ENCODE peak calls at places on chromosomes 5 and 9, in nine cellular contexts. One of them, this sample, is unnamed.

GRCh38 chr5:89351232-89351631 is 468.2 kb upstream of the MEF2C start:
- DNase-seq in stomach: no peak
- DNase-seq in prostate gland: no peak
- DNase-seq in OCI-LY7: no peak
- DNase-seq in GM06990: no peak
- DNase-seq in spleen: no peak
- DNase-seq in tibial artery: no peak
- DNase-seq in BJ: peak; percentile 37
- DNase-seq in body of pancreas: no peak
- DNase-seq in this sample: peak; percentile 52

GRCh38 chr5:9105851-9106250 is 440.0 kb downstream of the SEMA5A start:
- DNase-seq in body of pancreas: no peak
- DNase-seq in stomach: no peak
- DNase-seq in prostate gland: no peak
- DNase-seq in spleen: no peak
- DNase-seq in GM06990: no peak
- DNase-seq in BJ: no peak
- DNase-seq in OCI-LY7: no peak
- DNase-seq in tibial artery: no peak
- DNase-seq in this sample: no peak

GRCh38 chr9:113616116-113616515 is 152.6 kb downstream of the RGS3 start:
- DNase-seq in BJ: no peak
- DNase-seq in body of pancreas: no peak
- DNase-seq in stomach: no peak
- DNase-seq in OCI-LY7: no peak
- DNase-seq in GM06990: no peak
- DNase-seq in spleen: peak; percentile 66
- DNase-seq in prostate gland: no peak
- DNase-seq in tibial artery: no peak
- DNase-seq in this sample: no peak

GRCh38 chr9:33080534-33080933 is 4.1 kb upstream of the SMU1 start:
- DNase-seq in OCI-LY7: no peak
- DNase-seq in stomach: no peak
- DNase-seq in body of pancreas: no peak
- DNase-seq in tibial artery: no peak
- DNase-seq in spleen: no peak
- DNase-seq in prostate gland: peak; percentile 59
- DNase-seq in BJ: no peak
- DNase-seq in GM06990: no peak
- DNase-seq in this sample: no peak

GRCh38 chr5:115553082-115553481 is 8.5 kb upstream of the FEM1C start:
- DNase-seq in GM06990: no peak
- DNase-seq in tibial artery: no peak
- DNase-seq in stomach: no peak
- DNase-seq in prostate gland: no peak
- DNase-seq in OCI-LY7: no peak
- DNase-seq in spleen: no peak
- DNase-seq in BJ: no peak
- DNase-seq in body of pancreas: no peak
- DNase-seq in this sample: no peak

GRCh38 chr9:35852267-35852815 is 17.9 kb downstream of the OR13J1 start:
- DNase-seq in OCI-LY7: no peak
- DNase-seq in prostate gland: no peak
- DNase-seq in stomach: peak; percentile 4
- DNase-seq in BJ: no peak
- DNase-seq in tibial artery: no peak
- DNase-seq in spleen: no peak
- DNase-seq in body of pancreas: no peak
- DNase-seq in GM06990: no peak
- DNase-seq in this sample: no peak

GRCh38 chr9:4106081-4106491 is 193.8 kb downstream of the GLIS3 start:
- DNase-seq in GM06990: no peak
- DNase-seq in stomach: no peak
- DNase-seq in tibial artery: no peak
- DNase-seq in BJ: no peak
- DNase-seq in OCI-LY7: no peak
- DNase-seq in body of pancreas: peak; percentile 39
- DNase-seq in prostate gland: no peak
- DNase-seq in spleen: no peak
- DNase-seq in this sample: no peak

GRCh38 chr9:88949425-88949824 is 41.8 kb upstream of the S1PR3 start:
- DNase-seq in body of pancreas: peak; percentile 69
- DNase-seq in GM06990: no peak
- DNase-seq in BJ: no peak
- DNase-seq in prostate gland: no peak
- DNase-seq in tibial artery: no peak
- DNase-seq in stomach: peak; percentile 30
- DNase-seq in OCI-LY7: no peak
- DNase-seq in spleen: no peak
- DNase-seq in this sample: no peak

GRCh38 chr5:169350759-169351240 is 49.9 kb upstream of the SLIT3 start:
- DNase-seq in GM06990: no peak
- DNase-seq in tibial artery: peak; percentile 77
- DNase-seq in prostate gland: no peak
- DNase-seq in spleen: no peak
- DNase-seq in stomach: no peak
- DNase-seq in body of pancreas: no peak
- DNase-seq in BJ: peak; percentile 95
- DNase-seq in OCI-LY7: no peak
- DNase-seq in this sample: peak; percentile 98

GRCh38 chr5:98839469-98840383 is 66.3 kb downstream of the RGMB start:
- DNase-seq in spleen: peak; percentile 68
- DNase-seq in GM06990: no peak
- DNase-seq in prostate gland: no peak
- DNase-seq in tibial artery: no peak
- DNase-seq in OCI-LY7: peak; percentile 9
- DNase-seq in BJ: no peak
- DNase-seq in stomach: no peak
- DNase-seq in body of pancreas: no peak
- DNase-seq in this sample: no peak

GRCh38 chr9:103992938-103993595 is 101.0 kb upstream of the SMC2 start:
- DNase-seq in stomach: no peak
- DNase-seq in prostate gland: no peak
- DNase-seq in OCI-LY7: no peak
- DNase-seq in GM06990: no peak
- DNase-seq in BJ: no peak
- DNase-seq in body of pancreas: no peak
- DNase-seq in tibial artery: no peak
- DNase-seq in spleen: no peak
- DNase-seq in this sample: no peak

GRCh38 chr9:89483592-89484474 is 14.1 kb downstream of the SEMA4D start:
- DNase-seq in body of pancreas: no peak
- DNase-seq in spleen: peak; percentile 95
- DNase-seq in tibial artery: no peak
- DNase-seq in BJ: no peak
- DNase-seq in prostate gland: no peak
- DNase-seq in stomach: peak; percentile 43
- DNase-seq in GM06990: peak; percentile 71
- DNase-seq in OCI-LY7: peak; percentile 72
- DNase-seq in this sample: no peak

GRCh38 chr5:158739941-158740340 is 359.8 kb downstream of the EBF1 start:
- DNase-seq in spleen: no peak
- DNase-seq in BJ: no peak
- DNase-seq in stomach: no peak
- DNase-seq in GM06990: no peak
- DNase-seq in prostate gland: no peak
- DNase-seq in OCI-LY7: no peak
- DNase-seq in body of pancreas: no peak
- DNase-seq in tibial artery: no peak
- DNase-seq in this sample: no peak

GRCh38 chr5:131209506-131210191 is 38.9 kb downstream of the LYRM7 start:
- DNase-seq in GM06990: peak; percentile 81
- DNase-seq in body of pancreas: peak; percentile 13
- DNase-seq in OCI-LY7: peak; percentile 94
- DNase-seq in tibial artery: no peak
- DNase-seq in prostate gland: no peak
- DNase-seq in stomach: no peak
- DNase-seq in spleen: no peak
- DNase-seq in BJ: no peak
- DNase-seq in this sample: no peak

GRCh38 chr9:74666625-74667316 is 169.6 kb downstream of the RORB start:
- DNase-seq in body of pancreas: no peak
- DNase-seq in stomach: no peak
- DNase-seq in spleen: no peak
- DNase-seq in tibial artery: no peak
- DNase-seq in prostate gland: no peak
- DNase-seq in BJ: no peak
- DNase-seq in OCI-LY7: no peak
- DNase-seq in GM06990: no peak
- DNase-seq in this sample: no peak

GRCh38 chr9:27162045-27162444 is 53.0 kb downstream of the TEK start:
- DNase-seq in GM06990: no peak
- DNase-seq in OCI-LY7: no peak
- DNase-seq in BJ: peak; percentile 40
- DNase-seq in spleen: no peak
- DNase-seq in prostate gland: no peak
- DNase-seq in tibial artery: no peak
- DNase-seq in body of pancreas: no peak
- DNase-seq in stomach: no peak
- DNase-seq in this sample: no peak

GRCh38 chr9:127654619-127655018 is 42.5 kb downstream of the STXBP1 start:
- DNase-seq in prostate gland: no peak
- DNase-seq in OCI-LY7: no peak
- DNase-seq in BJ: peak; percentile 63
- DNase-seq in GM06990: no peak
- DNase-seq in stomach: no peak
- DNase-seq in body of pancreas: no peak
- DNase-seq in tibial artery: no peak
- DNase-seq in spleen: no peak
- DNase-seq in this sample: peak; percentile 62

GRCh38 chr5:88732181-88732633 is 150.8 kb downstream of the MEF2C start:
- DNase-seq in prostate gland: no peak
- DNase-seq in OCI-LY7: peak; percentile 75
- DNase-seq in stomach: no peak
- DNase-seq in GM06990: peak; percentile 80
- DNase-seq in body of pancreas: peak; percentile 12
- DNase-seq in BJ: no peak
- DNase-seq in spleen: no peak
- DNase-seq in tibial artery: peak; percentile 90
- DNase-seq in this sample: no peak

DNA sequence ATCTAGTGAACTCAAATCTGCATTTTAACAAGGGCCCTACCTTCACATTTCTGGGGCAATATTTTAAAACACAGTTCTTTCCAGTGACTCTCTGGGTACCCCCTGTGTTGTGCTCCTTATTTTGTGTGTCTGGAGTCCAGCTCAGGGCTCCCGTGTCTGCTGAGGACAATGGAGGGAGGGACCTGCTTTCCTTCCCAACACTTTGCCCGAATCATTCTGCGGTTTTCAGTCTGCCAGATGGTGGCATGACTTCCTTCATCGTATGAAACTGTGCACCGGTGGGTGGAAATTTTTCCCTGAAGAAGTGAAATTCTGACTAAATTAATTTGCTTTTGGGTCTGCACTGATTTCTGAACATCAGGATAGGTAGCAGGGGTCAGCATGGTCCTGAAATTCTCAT is 153.6 kb upstream of the CD180 start:
- DNase-seq in tibial artery: no peak
- DNase-seq in body of pancreas: no peak
- DNase-seq in prostate gland: no peak
- DNase-seq in stomach: no peak
- DNase-seq in OCI-LY7: no peak
- DNase-seq in BJ: no peak
- DNase-seq in spleen: no peak
- DNase-seq in GM06990: no peak
- DNase-seq in this sample: no peak
- H3K4me3 ChIP-seq in tibial artery: no peak overlapping the region
- H3K4me3 ChIP-seq in body of pancreas: no peak overlapping the region
- H3K4me3 ChIP-seq in prostate gland: no peak overlapping the region
- H3K4me3 ChIP-seq in stomach: no peak overlapping the region
- H3K4me3 ChIP-seq in OCI-LY7: no peak overlapping the region
- H3K4me3 ChIP-seq in BJ: no peak overlapping the region
- H3K4me3 ChIP-seq in spleen: no peak overlapping the region
- H3K4me3 ChIP-seq in GM06990: no peak overlapping the region
- H3K4me3 ChIP-seq in this sample: no peak overlapping the region

GRCh38 chr5:127419007-127419406 is 98.4 kb upstream of the PRRC1 start:
- DNase-seq in BJ: no peak
- DNase-seq in tibial artery: no peak
- DNase-seq in body of pancreas: no peak
- DNase-seq in prostate gland: no peak
- DNase-seq in stomach: no peak
- DNase-seq in spleen: no peak
- DNase-seq in GM06990: no peak
- DNase-seq in OCI-LY7: no peak
- DNase-seq in this sample: no peak
- TF ChIP-seq CTCF in BJ: no peak
- TF ChIP-seq CTCF in tibial artery: no peak
- TF ChIP-seq CTCF in body of pancreas: no peak
- TF ChIP-seq CTCF in prostate gland: no peak
- TF ChIP-seq CTCF in stomach: no peak
- TF ChIP-seq CTCF in spleen: no peak
- TF ChIP-seq CTCF in GM06990: no peak
- TF ChIP-seq CTCF in OCI-LY7: no peak
- TF ChIP-seq CTCF in this sample: no peak

GRCh38 chr5:130102995-130103394 is 198.7 kb downstream of the CHSY3 start:
- DNase-seq in spleen: no peak
- DNase-seq in GM06990: no peak
- DNase-seq in OCI-LY7: no peak
- DNase-seq in BJ: no peak
- DNase-seq in prostate gland: no peak
- DNase-seq in tibial artery: no peak
- DNase-seq in stomach: no peak
- DNase-seq in body of pancreas: no peak
- DNase-seq in this sample: no peak
- H3K4me3 ChIP-seq in spleen: no peak overlapping the region
- H3K4me3 ChIP-seq in GM06990: no peak overlapping the region
- H3K4me3 ChIP-seq in OCI-LY7: no peak overlapping the region
- H3K4me3 ChIP-seq in BJ: no peak overlapping the region
- H3K4me3 ChIP-seq in prostate gland: no peak overlapping the region
- H3K4me3 ChIP-seq in tibial artery: no peak overlapping the region
- H3K4me3 ChIP-seq in stomach: no peak overlapping the region
- H3K4me3 ChIP-seq in body of pancreas: no peak overlapping the region
- H3K4me3 ChIP-seq in this sample: no peak overlapping the region

GRCh38 chr9:76916231-76916630 is 10.3 kb upstream of the PRUNE2 start:
- DNase-seq in prostate gland: no peak
- DNase-seq in BJ: no peak
- DNase-seq in tibial artery: no peak
- DNase-seq in stomach: no peak
- DNase-seq in spleen: no peak
- DNase-seq in GM06990: no peak
- DNase-seq in body of pancreas: no peak
- DNase-seq in OCI-LY7: no peak
- DNase-seq in this sample: no peak

GRCh38 chr9:76910861-76911260 is 4.9 kb upstream of the PRUNE2 start:
- DNase-seq in body of pancreas: no peak
- DNase-seq in prostate gland: no peak
- DNase-seq in spleen: no peak
- DNase-seq in stomach: no peak
- DNase-seq in tibial artery: no peak
- DNase-seq in BJ: no peak
- DNase-seq in OCI-LY7: no peak
- DNase-seq in GM06990: no peak
- DNase-seq in this sample: no peak

GRCh38 chr9:76913467-76913866 is 7.6 kb upstream of the PRUNE2 start:
- DNase-seq in prostate gland: no peak
- DNase-seq in stomach: no peak
- DNase-seq in OCI-LY7: no peak
- DNase-seq in spleen: no peak
- DNase-seq in BJ: no peak
- DNase-seq in tibial artery: no peak
- DNase-seq in GM06990: no peak
- DNase-seq in body of pancreas: no peak
- DNase-seq in this sample: no peak

GRCh38 chr9:76912631-76913275 is 6.8 kb upstream of the PRUNE2 start:
- DNase-seq in body of pancreas: no peak
- DNase-seq in tibial artery: no peak
- DNase-seq in stomach: no peak
- DNase-seq in OCI-LY7: no peak
- DNase-seq in BJ: no peak
- DNase-seq in prostate gland: no peak
- DNase-seq in spleen: no peak
- DNase-seq in GM06990: no peak
- DNase-seq in this sample: no peak

GRCh38 chr9:76911971-76912370 is 6.1 kb upstream of the PRUNE2 start:
- DNase-seq in GM06990: no peak
- DNase-seq in tibial artery: no peak
- DNase-seq in stomach: no peak
- DNase-seq in OCI-LY7: no peak
- DNase-seq in prostate gland: no peak
- DNase-seq in body of pancreas: no peak
- DNase-seq in spleen: no peak
- DNase-seq in BJ: no peak
- DNase-seq in this sample: no peak
- TF ChIP-seq CTCF in GM06990: no peak
- TF ChIP-seq CTCF in tibial artery: no peak
- TF ChIP-seq CTCF in stomach: no peak
- TF ChIP-seq CTCF in OCI-LY7: no peak
- TF ChIP-seq CTCF in prostate gland: no peak
- TF ChIP-seq CTCF in body of pancreas: no peak
- TF ChIP-seq CTCF in spleen: no peak
- TF ChIP-seq CTCF in BJ: no peak
- TF ChIP-seq CTCF in this sample: no peak

This sample was measured in AG04449.